ENCODE peak calls at places on chromosomes 12 and 14, in nine cellular contexts. D is brain microvascular endothelial cell, L is osteocyte, B is sigmoid colon, Y is cardiac muscle cell, A is IMR-90, H is WERI-Rb-1, Q is cardiac fibroblast, E is GM06990. J is an unnamed sample.

GRCh38 chr14:105860615-105861580 is 334.5 kb downstream of the TMEM121 start:
- DNase-seq in D (no peak), L (peak; percentile 81), B (peak; percentile 40), Y (no peak), A (no peak), H (no peak), Q (no peak), E (peak; percentile 42), J (peak; percentile 51)

GRCh38 chr12:114848661-114849060 is 164.7 kb upstream of the TBX3 start:
- DNase-seq in D (peak; percentile 82), L (no peak), B (no peak), Y (no peak), A (peak; percentile 93), H (no peak), Q (peak; percentile 92), E (no peak), J (no peak)

GRCh38 chr14:104682107-104682593 is 7.3 kb upstream of the INF2 start:
- DNase-seq in D (no peak), L (no peak), B (peak; percentile 62), Y (peak; percentile 53), A (no peak), H (no peak), Q (peak; percentile 59), E (no peak), J (no peak)

GRCh38 chr14:58072288-58073071 is 79.5 kb downstream of the ARMH4 start:
- DNase-seq in D (peak; percentile 64), L (no peak), B (no peak), Y (peak; percentile 75), A (peak; percentile 74), H (peak; percentile 63), Q (peak; percentile 84), E (peak; percentile 3), J (no peak)

GRCh38 chr14:58104808-58105207 is 47.2 kb downstream of the ARMH4 start:
- DNase-seq in D (peak; percentile 16), L (no peak), B (no peak), Y (no peak), A (peak; percentile 86), H (no peak), Q (peak; percentile 51), E (no peak), J (no peak)

GRCh38 chr14:48456051-48456450 is 780.6 kb upstream of the MDGA2 start:
- DNase-seq in D (no peak), L (no peak), B (no peak), Y (no peak), A (no peak), H (no peak), Q (no peak), E (no peak), J (no peak)

GRCh38 chr12:106753526-106753925 is 21.0 kb upstream of the RIC8B start:
- DNase-seq in D (no peak), L (no peak), B (no peak), Y (no peak), A (no peak), H (no peak), Q (no peak), E (peak; percentile 77), J (no peak)

GRCh38 chr14:64186231-64187129 is 107.7 kb downstream of the ESR2 start:
- DNase-seq in D (no peak), L (no peak), B (no peak), Y (peak; percentile 49), A (no peak), H (peak; percentile 88), Q (no peak), E (no peak), J (no peak)

GRCh38 chr12:126437934-126438333 is 1372.7 kb downstream of the AACS start:
- DNase-seq in D (no peak), L (no peak), B (no peak), Y (no peak), A (no peak), H (no peak), Q (no peak), E (no peak), J (no peak)

GRCh38 chr12:38384816-38385491 is 68.4 kb downstream of the ALG10B start:
- DNase-seq in D (no peak), L (no peak), B (no peak), Y (no peak), A (no peak), H (peak; percentile 22), Q (no peak), E (no peak), J (no peak)

GRCh38 chr12:90062799-90063198 is 354.2 kb upstream of the ATP2B1 start:
- DNase-seq in D (no peak), L (no peak), B (no peak), Y (peak; percentile 8), A (no peak), H (peak; percentile 28), Q (no peak), E (no peak), J (no peak)

GRCh38 chr12:110104188-110104969 is 19.8 kb upstream of the IFT81 start:
- DNase-seq in D (no peak), L (no peak), B (peak; percentile 66), Y (no peak), A (peak; percentile 35), H (no peak), Q (peak; percentile 78), E (no peak), J (no peak)

GRCh38 chr12:26868505-26869494 is 35.8 kb upstream of the ITPR2 start:
- DNase-seq in D (no peak), L (no peak), B (no peak), Y (no peak), A (no peak), H (no peak), Q (no peak), E (no peak), J (no peak)

GRCh38 chr14:99190696-99191662 is 81.0 kb downstream of the BCL11B start:
- DNase-seq in D (no peak), L (no peak), B (no peak), Y (no peak), A (no peak), H (no peak), Q (no peak), E (no peak), J (no peak)

GRCh38 chr14:45253754-45254300 is 825 bp upstream of the MIS18BP1 start:
- DNase-seq in D (peak; percentile 18), L (no peak), B (peak; percentile 71), Y (no peak), A (peak; percentile 26), H (no peak), Q (peak; percentile 45), E (peak; percentile 18), J (no peak)

GRCh38 chr14:75188520-75189267 is 12.3 kb upstream of the TMED10 start:
- DNase-seq in D (no peak), L (no peak), B (no peak), Y (no peak), A (no peak), H (no peak), Q (no peak), E (peak; percentile 49), J (no peak)

GRCh38 chr12:52760623-52761022 is 16.5 kb downstream of the KRT76 start:
- DNase-seq in D (no peak), L (no peak), B (no peak), Y (no peak), A (no peak), H (no peak), Q (no peak), E (no peak), J (no peak)

GRCh38 chr12:101850199-101850598 is 19.4 kb upstream of the GNPTAB start:
- DNase-seq in D (no peak), L (no peak), B (no peak), Y (no peak), A (no peak), H (no peak), Q (no peak), E (no peak), J (no peak)

GRCh38 chr12:69985656-69986055 is 160.6 kb downstream of the MYRFL start:
- DNase-seq in D (no peak), L (no peak), B (no peak), Y (no peak), A (no peak), H (peak; percentile 42), Q (no peak), E (peak; percentile 24), J (no peak)
- TF ChIP-seq CTCF in D (peak; percentile 55), L (peak; percentile 9), B (no peak), Y (peak; percentile 18), A (no peak), H (peak; percentile 84), Q (peak; percentile 48), E (peak; percentile 41), J (peak; percentile 60)

DNA sequence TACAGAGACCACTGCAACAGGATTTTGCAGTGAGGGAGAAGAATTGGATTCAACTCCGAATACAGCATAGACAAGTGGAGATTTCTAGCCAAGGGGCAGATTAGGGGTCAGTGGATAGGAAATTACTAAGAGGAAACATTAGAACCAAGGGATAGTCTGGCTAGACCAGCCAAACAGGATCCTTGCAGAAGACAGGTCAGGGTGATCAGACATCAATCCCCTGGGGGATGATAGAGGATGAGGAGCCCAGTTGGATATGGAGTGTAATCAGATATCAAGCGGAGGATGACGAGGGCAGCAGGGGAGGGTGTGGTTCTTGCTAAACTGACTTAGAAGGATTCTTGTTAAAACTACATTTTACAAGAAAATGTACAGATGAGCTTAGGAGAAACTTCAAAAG is 424.4 kb downstream of the DAD1 start:
- DNase-seq in D (peak; percentile 65), L (no peak), B (no peak), Y (no peak), A (no peak), H (no peak), Q (no peak), E (no peak), J (no peak)
- TF ChIP-seq CTCF in D (no peak), L (no peak), B (no peak), Y (no peak), A (no peak), H (no peak), Q (no peak), E (no peak), J (no peak)

GRCh38 chr12:18926188-18926587 is 188.3 kb downstream of the CAPZA3 start:
- DNase-seq in D (no peak), L (no peak), B (no peak), Y (no peak), A (no peak), H (peak; percentile 62), Q (no peak), E (no peak), J (no peak)
- TF ChIP-seq CTCF in D (no peak), L (no peak), B (no peak), Y (no peak), A (no peak), H (no peak), Q (no peak), E (no peak), J (no peak)

DNA sequence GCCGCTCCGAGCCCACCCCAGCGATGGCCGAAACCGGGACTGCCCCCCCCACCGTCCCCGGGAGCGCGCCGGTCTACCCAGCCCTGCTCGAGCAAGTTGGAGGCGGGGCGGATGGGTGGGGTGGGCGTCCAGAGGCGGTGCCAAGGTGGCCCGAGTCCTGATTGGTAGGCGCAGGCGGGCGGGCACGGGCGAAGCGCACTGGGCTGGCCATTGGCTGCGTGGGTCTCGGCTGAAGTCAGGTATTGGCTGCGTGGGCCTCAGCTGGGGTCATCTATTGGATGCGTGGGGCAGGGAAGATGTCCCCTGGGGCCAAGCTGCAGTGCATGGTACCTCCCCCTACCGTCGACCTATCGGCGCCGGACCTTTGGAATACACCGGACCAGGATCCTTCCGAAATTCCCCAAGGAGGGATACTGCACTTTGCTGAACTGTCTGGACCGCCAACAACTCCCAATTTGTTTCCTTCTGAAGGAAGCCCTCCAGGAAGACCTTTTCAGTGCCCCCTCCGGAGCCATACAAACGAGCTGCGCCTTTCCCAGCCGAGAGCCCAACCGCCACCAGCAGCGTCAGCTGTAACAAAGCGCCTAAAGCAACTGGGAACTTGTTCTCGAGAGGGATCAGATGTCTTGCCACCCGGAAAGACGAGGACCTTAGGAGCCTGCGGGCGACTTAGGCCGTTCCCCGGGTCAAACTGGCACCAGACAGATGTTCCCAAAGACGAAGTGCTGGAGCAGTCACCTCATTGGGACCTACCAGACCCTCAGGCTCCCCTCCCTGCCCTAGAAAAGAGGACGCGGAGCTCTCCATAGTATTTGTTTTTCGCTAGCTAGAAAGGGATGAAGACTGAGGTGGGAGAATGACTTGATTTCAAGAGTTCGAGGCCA is at the start of gene HOMEZ:
- DNase-seq in D (peak; percentile 99), L (peak; percentile 99), B (peak; percentile 100), Y (peak; percentile 98), A (peak; percentile 97), H (peak; percentile 99), Q (peak; percentile 99), E (peak; percentile 98), J (peak; percentile 99)
- TF ChIP-seq CTCF in D (peak; percentile 25), L (peak; percentile 26), B (no peak), Y (peak; percentile 14), A (peak; percentile 7), H (peak; percentile 2), Q (no peak), E (no peak), J (no peak)

J was measured in type B pancreatic cell.